ENCODE peak calls at places on chromosome 6, in nine cellular contexts. H, F, L, E, G, M, U, S and C are unnamed samples.

GRCh38 chr6:157151029-157151428 is 172.3 kb downstream of the TMEM242 start:
- DNase-seq in H (no peak), F (no peak), L (no peak), E (no peak), G (no peak), M (no peak), U (no peak), S (no peak), C (no peak)

GRCh38 chr6:33427585-33428218 is 7.8 kb downstream of the SYNGAP1 start:
- DNase-seq in H (peak; percentile 55), F (peak; percentile 66), L (no peak), E (peak; percentile 67), G (peak; percentile 93), M (no peak), U (no peak), S (no peak), C (peak; percentile 71)

GRCh38 chr6:111942561-111942960 is 69.3 kb upstream of the FYN start:
- DNase-seq in H (no peak), F (no peak), L (no peak), E (no peak), G (no peak), M (no peak), U (no peak), S (no peak), C (no peak)

GRCh38 chr6:162798546-162798945 is 70.8 kb downstream of the PACRG start:
- DNase-seq in H (no peak), F (no peak), L (no peak), E (no peak), G (no peak), M (no peak), U (no peak), S (no peak), C (no peak)

GRCh38 chr6:142372348-142372747 is 70.5 kb downstream of the ADGRG6 start:
- DNase-seq in H (no peak), F (no peak), L (no peak), E (no peak), G (no peak), M (no peak), U (no peak), S (no peak), C (no peak)

GRCh38 chr6:33377166-33377565 is 14.5 kb upstream of the KIFC1 start:
- DNase-seq in H (no peak), F (no peak), L (no peak), E (no peak), G (no peak), M (no peak), U (no peak), S (no peak), C (no peak)

GRCh38 chr6:900716-901605 is 208.0 kb upstream of the EXOC2 start:
- DNase-seq in H (no peak), F (no peak), L (no peak), E (no peak), G (no peak), M (no peak), U (no peak), S (peak; percentile 85), C (no peak)

GRCh38 chr6:24205020-24205492 is 79.0 kb downstream of the NRSN1 start:
- DNase-seq in H (no peak), F (no peak), L (no peak), E (no peak), G (no peak), M (no peak), U (peak; percentile 24), S (peak; percentile 59), C (no peak)

GRCh38 chr6:37624606-37625574 is 72.8 kb downstream of the MDGA1 start:
- DNase-seq in H (peak; percentile 56), F (no peak), L (no peak), E (peak; percentile 88), G (peak; percentile 87), M (no peak), U (no peak), S (no peak), C (peak; percentile 77)
- TF ChIP-seq POLR2AphosphoS5 in H (no peak), F (no peak), L (no peak), E (no peak), G (no peak), M (no peak), U (no peak), S (no peak), C (no peak)

GRCh38 chr6:134178230-134179044 is 126.0 kb upstream of the SLC2A12 start:
- DNase-seq in H (peak; percentile 76), F (peak; percentile 22), L (peak; percentile 92), E (peak; percentile 67), G (peak; percentile 89), M (peak; percentile 78), U (peak; percentile 84), S (peak; percentile 78), C (peak; percentile 81)
- TF ChIP-seq POLR2AphosphoS5 in H (peak; percentile 49), F (no peak), L (peak; percentile 51), E (peak; percentile 14), G (peak; percentile 48), M (peak; percentile 15), U (no peak), S (no peak), C (peak; percentile 54)

DNA sequence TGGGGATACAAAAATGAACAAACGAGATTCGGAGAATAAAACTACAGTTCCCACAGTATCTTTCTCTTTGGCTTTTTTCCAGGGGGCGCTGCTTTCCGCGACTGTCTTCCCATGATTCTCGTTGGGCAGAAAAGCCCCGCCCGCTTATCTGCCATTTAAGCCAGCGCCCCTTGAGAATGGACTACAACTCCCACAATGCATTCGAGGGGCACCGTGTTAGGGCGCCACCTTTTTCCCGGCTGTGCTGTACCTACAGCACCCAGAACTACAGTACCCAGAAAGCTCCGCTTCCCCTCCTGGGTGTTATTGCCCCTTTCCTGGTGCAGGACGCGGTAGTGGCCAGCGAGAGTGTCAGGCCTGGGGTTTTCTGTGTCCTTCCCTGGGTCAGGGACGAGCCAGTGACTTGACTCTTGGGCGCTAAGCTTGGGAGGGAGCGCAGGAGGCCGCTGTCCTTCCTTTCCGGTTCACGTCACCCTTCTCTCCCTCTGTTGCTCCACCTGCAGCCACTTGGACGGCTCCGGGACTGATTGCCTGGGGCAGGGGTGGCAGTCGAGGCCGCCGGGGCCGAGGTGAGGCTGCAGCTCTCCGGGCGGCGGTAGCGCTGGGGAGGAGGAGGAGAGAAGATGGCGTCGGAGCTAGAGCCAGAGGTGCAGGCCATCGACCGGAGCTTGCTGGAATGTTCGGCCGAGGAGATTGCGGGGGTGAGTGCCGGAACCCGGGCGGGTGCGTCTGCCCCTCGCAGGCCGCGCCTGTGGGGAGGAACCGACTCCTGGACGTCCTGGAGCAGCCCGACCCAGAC is at the start of gene UBR2:
- DNase-seq in H (peak; percentile 98), F (peak; percentile 73), L (peak; percentile 99), E (peak; percentile 97), G (peak; percentile 96), M (peak; percentile 98), U (peak; percentile 94), S (peak; percentile 99), C (peak; percentile 97)
- TF ChIP-seq POLR2AphosphoS5 in H (peak; percentile 99), F (peak; percentile 64), L (peak; percentile 97), E (peak; percentile 98), G (peak; percentile 98), M (peak; percentile 90), U (peak; percentile 58), S (peak; percentile 98), C (peak; percentile 98)

GRCh38 chr6:18119236-18119635 is 3.2 kb downstream of the NHLRC1 start:
- DNase-seq in H (no peak), F (no peak), L (no peak), E (no peak), G (no peak), M (no peak), U (no peak), S (no peak), C (peak; percentile 48)

GRCh38 chr6:18126116-18126515 is 3.6 kb upstream of the NHLRC1 start:
- DNase-seq in H (no peak), F (no peak), L (no peak), E (no peak), G (no peak), M (no peak), U (no peak), S (no peak), C (no peak)

GRCh38 chr6:18121580-18122127 is 823 bp downstream of the NHLRC1 start:
- DNase-seq in H (no peak), F (no peak), L (no peak), E (no peak), G (no peak), M (no peak), U (no peak), S (peak; percentile 27), C (no peak)

GRCh38 chr6:18118330-18118729 is 4.1 kb downstream of the NHLRC1 start:
- DNase-seq in H (no peak), F (no peak), L (no peak), E (no peak), G (no peak), M (no peak), U (no peak), S (no peak), C (no peak)

DNA sequence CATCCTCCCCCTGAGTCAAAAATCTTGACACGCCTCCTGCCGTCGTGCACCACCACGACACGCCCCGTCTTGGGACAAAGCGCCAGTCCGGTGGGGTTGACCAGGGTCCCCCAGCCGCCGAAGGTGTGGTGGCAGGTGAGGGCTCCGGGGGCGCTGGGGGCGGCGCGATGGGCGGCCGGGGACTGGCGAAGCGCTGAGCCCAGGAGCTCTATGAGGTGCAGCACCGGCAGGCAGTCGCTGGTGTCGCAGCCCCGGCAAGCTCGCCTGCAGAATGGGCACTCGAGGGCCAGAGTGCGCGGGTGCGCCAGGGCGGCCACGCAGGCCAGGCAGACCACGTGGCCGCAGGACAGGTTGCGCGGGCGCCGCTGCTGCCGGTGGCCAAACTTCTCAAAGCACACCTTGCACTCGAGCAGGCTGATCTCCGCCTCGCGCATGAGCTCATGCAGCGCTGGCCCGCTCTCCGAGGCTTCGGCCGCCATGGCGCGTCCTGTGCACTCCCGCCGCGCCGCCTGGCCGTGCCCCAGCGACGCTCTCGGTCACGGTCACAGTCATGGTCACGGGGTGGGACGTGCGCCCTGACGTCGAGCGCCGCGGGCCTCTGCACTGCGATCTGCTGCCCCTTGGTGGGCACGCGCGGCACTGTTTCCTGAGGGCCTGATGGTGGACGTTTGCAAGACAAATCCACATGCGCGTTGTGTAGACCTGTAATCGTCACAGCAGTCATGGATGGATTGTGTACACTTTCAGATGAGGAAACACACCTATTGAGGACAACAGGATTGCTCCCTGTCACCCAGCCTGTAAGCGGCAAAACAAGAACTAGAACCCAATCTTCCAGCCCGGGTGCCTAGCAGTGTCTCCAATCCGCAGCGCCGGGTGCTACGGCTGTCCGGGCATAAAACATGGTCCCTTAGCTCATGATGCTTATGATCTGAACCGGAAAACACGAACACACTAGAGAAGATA is at the start of gene NHLRC1:
- DNase-seq in H (peak; percentile 82), F (peak; percentile 54), L (peak; percentile 98), E (peak; percentile 91), G (peak; percentile 96), M (peak; percentile 84), U (peak; percentile 76), S (peak; percentile 84), C (peak; percentile 89)
- TF ChIP-seq POLR2AphosphoS5 in H (peak; percentile 86), F (no peak), L (peak; percentile 92), E (peak; percentile 82), G (peak; percentile 90), M (peak; percentile 90), U (no peak), S (no peak), C (peak; percentile 82)

DNA sequence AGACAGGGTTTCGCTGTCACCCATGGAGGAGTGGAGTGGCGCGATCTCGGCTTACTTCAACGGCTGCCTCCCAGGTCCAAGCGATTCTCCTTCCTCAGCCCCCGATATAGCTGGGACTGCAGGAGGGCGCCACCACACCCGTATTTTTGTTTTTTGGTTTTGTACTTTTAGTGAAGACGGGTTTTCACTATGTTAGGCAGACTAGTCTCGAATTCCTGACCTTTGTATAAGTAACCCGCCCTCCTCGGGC is 115.4 kb upstream of the BTN3A2 start:
- DNase-seq in H (no peak), F (no peak), L (no peak), E (no peak), G (peak; percentile 79), M (no peak), U (no peak), S (no peak), C (no peak)
- TF ChIP-seq POLR2AphosphoS5 in H (no peak), F (peak; percentile 4), L (no peak), E (no peak), G (no peak), M (no peak), U (no peak), S (no peak), C (no peak)

GRCh38 chr6:32081168-32081624 is 27.9 kb downstream of the TNXB start:
- DNase-seq in H (no peak), F (no peak), L (no peak), E (no peak), G (no peak), M (peak; percentile 52), U (no peak), S (no peak), C (peak; percentile 41)
- TF ChIP-seq POLR2AphosphoS5 in H (no peak), F (no peak), L (peak; percentile 34), E (no peak), G (peak; percentile 23), M (peak; percentile 39), U (no peak), S (no peak), C (no peak)